ENCODE peak calls at places on chromosomes 7 and 10, in four cellular contexts. D, U, R and B are unnamed samples.

GRCh38 chr7:50531401-50531906 is 33.8 kb downstream of the DDC start:
- DNase-seq in U (no peak), D (peak), R (no peak), B (no peak)

GRCh38 chr7:139691253-139691781 is 86.5 kb downstream of the HIPK2 start:
- DNase-seq in R (no peak), D (no peak), U (no peak), B (no peak)

GRCh38 chr10:59283456-59284082 is 78.8 kb downstream of the FAM13C start:
- DNase-seq in R (no peak), D (no peak), U (peak), B (no peak)

GRCh38 chr7:38178004-38178694 is at the start of gene STARD3NL:
- DNase-seq in U (peak), R (peak), D (peak), B (peak)

GRCh38 chr7:34486371-34486770 is 171.6 kb upstream of the NPSR1 start:
- DNase-seq in U (no peak), D (no peak), R (no peak), B (no peak)

GRCh38 chr10:76190871-76191270 is 759.4 kb downstream of the LRMDA start:
- DNase-seq in R (no peak), U (no peak), D (no peak), B (no peak)

GRCh38 chr7:4882742-4883351 is 669 bp downstream of the RADIL start:
- DNase-seq in U (no peak), R (no peak), D (no peak), B (no peak)

GRCh38 chr7:80760292-80760691 is 121.8 kb downstream of the CD36 start:
- DNase-seq in D (peak), R (no peak), U (no peak), B (no peak)

GRCh38 chr10:119495061-119495505 is 47.4 kb downstream of the RGS10 start:
- DNase-seq in D (no peak), R (no peak), U (no peak), B (no peak)

GRCh38 chr7:11690395-11690794 is 141.6 kb downstream of the THSD7A start:
- DNase-seq in D (no peak), R (no peak), U (no peak), B (no peak)

GRCh38 chr7:47570649-47571050 is 11.3 kb downstream of the TNS3 start:
- DNase-seq in U (peak), R (peak), D (no peak), B (no peak)

GRCh38 chr7:93902777-93903423 is 3.5 kb upstream of the GNGT1 start:
- DNase-seq in R (no peak), D (peak), U (peak), B (no peak)

GRCh38 chr10:12606461-12606860 is 257.1 kb downstream of the CAMK1D start:
- DNase-seq in U (no peak), R (no peak), D (no peak), B (no peak)

GRCh38 chr7:69577221-69577620 is 21.1 kb upstream of the AUTS2 start:
- DNase-seq in R (no peak), D (no peak), U (peak), B (no peak)

GRCh38 chr7:151897201-151897711 is 20.3 kb upstream of the PRKAG2 start:
- DNase-seq in R (no peak), D (no peak), U (no peak), B (no peak)

GRCh38 chr7:103715376-103716110 is 269.5 kb upstream of the SLC26A5 start:
- DNase-seq in D (no peak), U (no peak), R (no peak), B (no peak)

GRCh38 chr10:65358565-65358964 is 1567.3 kb upstream of the LRRTM3 start:
- DNase-seq in R (no peak), U (no peak), D (peak), B (no peak)

GRCh38 chr7:2760098-2760889 is 72.3 kb downstream of the AMZ1 start:
- DNase-seq in R (peak), U (peak), D (peak), B (no peak)

GRCh38 chr10:99560277-99561126 is 27.8 kb downstream of the NKX2-3 start:
- DNase-seq in D (peak), U (peak), R (no peak), B (peak)

GRCh38 chr10:71532878-71533277 is 136.2 kb downstream of the CDH23 start:
- DNase-seq in R (no peak), D (no peak), U (no peak), B (no peak)

DNA sequence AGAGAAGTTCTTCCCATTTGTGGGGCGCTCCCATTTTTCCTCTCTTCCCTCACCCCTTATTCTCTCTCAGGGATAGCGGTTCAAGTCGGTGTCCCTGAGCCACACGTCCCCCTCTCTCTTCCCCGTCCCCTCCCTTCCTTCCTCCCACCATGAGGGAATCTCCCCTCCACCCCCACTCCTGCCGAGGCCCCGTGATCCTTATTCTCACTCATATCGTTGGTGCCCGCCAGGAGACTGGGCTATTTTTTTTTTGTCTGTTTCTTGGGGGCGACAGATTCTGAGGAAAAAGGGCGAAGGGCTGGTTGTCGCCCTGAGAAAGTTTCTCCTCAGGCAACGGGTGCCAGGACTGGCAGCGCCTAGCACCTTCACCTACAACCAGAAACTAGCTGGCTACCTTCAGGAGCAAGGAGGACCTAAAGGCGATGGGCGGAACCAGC is 723 bp downstream of the ZCWPW1 start:
- DNase-seq in D (no peak), U (no peak), R (no peak), B (no peak)
- H3K4me3 ChIP-seq in D (peak), U (peak), R (peak), B (peak)

GRCh38 chr7:137825489-137825888 is 21.3 kb downstream of the DGKI start:
- DNase-seq in U (no peak), D (no peak), R (no peak), B (no peak)

GRCh38 chr7:137820156-137820555 is 26.6 kb downstream of the DGKI start:
- DNase-seq in R (no peak), U (no peak), D (no peak), B (no peak)

GRCh38 chr7:137816696-137817320 is 30.0 kb downstream of the DGKI start:
- DNase-seq in R (no peak), D (peak), U (peak), B (no peak)

GRCh38 chr7:137818036-137818435 is 28.7 kb downstream of the DGKI start:
- DNase-seq in R (no peak), D (no peak), U (no peak), B (no peak)

GRCh38 chr7:137820677-137821420 is 25.9 kb downstream of the DGKI start:
- DNase-seq in R (peak), D (no peak), U (peak), B (peak)
- H3K4me3 ChIP-seq in R (no peak), D (no peak), U (no peak), B (no peak)

GRCh38 chr7:102431617-102432298 is 1.6 kb upstream of the ORAI2 start:
- DNase-seq in D (peak), U (peak), R (no peak), B (no peak)
- H3K4me3 ChIP-seq in D (no peak), U (no peak), R (no peak), B (no peak)

GRCh38 chr10:70493660-70494234 is 15.2 kb downstream of the PALD1 start:
- DNase-seq in U (no peak), D (no peak), R (no peak), B (no peak)
- H3K4me3 ChIP-seq in U (no peak), D (no peak), R (no peak), B (no peak)

GRCh38 chr7:155558351-155558750 is 12.0 kb upstream of the CNPY1 start:
- DNase-seq in D (no peak), R (no peak), U (no peak), B (no peak)

GRCh38 chr7:155558961-155559360 is 12.6 kb upstream of the CNPY1 start:
- DNase-seq in D (no peak), R (no peak), U (no peak), B (no peak)

GRCh38 chr7:155556725-155557124 is 10.4 kb upstream of the CNPY1 start:
- DNase-seq in D (no peak), U (no peak), R (no peak), B (no peak)

GRCh38 chr7:155559519-155560108 is 13.3 kb upstream of the CNPY1 start:
- DNase-seq in D (no peak), R (no peak), U (no peak), B (no peak)

GRCh38 chr7:155557778-155558177 is 11.4 kb upstream of the CNPY1 start:
- DNase-seq in D (no peak), U (no peak), R (no peak), B (no peak)
- H3K4me3 ChIP-seq in D (no peak), U (no peak), R (no peak), B (no peak)

GRCh38 chr10:69228151-69228550 is 8.0 kb downstream of the HKDC1 start:
- DNase-seq in D (no peak), U (no peak), R (no peak), B (no peak)

GRCh38 chr10:69232252-69232651 is 12.1 kb downstream of the HKDC1 start:
- DNase-seq in R (no peak), U (peak), D (peak), B (peak)

GRCh38 chr10:69230128-69230527 is 10.0 kb downstream of the HKDC1 start:
- DNase-seq in R (no peak), U (no peak), D (no peak), B (no peak)

GRCh38 chr10:69226919-69227450 is 6.9 kb downstream of the HKDC1 start:
- DNase-seq in U (no peak), D (no peak), R (no peak), B (no peak)

DNA sequence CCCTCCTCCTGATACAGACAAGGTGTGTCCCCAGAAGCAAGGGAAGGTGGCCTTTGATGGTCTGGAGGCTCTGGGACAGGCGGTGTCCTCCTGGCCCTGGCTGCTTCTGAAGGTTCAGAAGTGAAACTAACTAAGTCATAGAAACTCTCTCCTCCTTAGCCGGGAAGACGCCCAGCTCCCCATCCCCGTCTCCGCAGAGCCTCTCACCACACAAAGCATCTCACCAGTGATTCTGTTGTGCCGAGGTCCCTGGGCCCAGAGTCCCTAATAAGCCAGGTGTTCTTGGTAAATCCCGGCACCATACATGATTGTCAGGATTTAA is 9.4 kb downstream of the HKDC1 start:
- DNase-seq in D (no peak), U (no peak), R (no peak), B (no peak)
- H3K4me3 ChIP-seq in D (no peak), U (no peak), R (no peak), B (no peak)

DNA sequence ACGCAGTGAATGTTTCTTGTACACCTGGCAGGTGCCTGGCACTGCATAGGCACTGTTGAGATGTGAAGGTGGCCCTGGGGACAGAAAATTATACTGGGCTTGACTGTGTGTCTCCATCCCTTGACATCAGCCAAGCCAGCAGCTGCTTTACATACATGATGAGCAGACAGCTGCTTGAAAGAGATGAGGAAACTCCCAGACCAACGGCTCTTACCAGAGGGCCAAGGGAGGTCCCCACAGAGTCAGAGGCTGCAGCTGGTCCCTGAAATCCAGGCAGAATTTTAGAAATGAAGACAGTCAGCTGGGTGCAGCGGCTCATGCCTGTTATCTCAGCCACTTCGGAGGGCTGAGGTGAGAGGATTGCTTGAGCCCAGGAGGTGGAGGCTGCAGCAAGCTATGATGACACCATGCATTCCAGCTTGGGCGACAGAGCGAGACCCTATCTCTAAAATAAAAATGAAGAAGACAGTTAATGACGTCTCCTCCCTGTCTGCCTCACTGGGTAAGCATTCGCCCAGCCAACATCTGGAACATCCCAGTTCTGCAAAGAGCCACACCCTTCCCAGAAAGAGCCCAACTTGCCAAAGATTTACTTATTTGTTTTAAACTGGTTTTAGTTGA is 17.6 kb downstream of the LIMK1 start:
- DNase-seq in D (no peak), R (no peak), U (peak), B (no peak)
- H3K4me3 ChIP-seq in D (no peak), R (no peak), U (no peak), B (no peak)

DNA sequence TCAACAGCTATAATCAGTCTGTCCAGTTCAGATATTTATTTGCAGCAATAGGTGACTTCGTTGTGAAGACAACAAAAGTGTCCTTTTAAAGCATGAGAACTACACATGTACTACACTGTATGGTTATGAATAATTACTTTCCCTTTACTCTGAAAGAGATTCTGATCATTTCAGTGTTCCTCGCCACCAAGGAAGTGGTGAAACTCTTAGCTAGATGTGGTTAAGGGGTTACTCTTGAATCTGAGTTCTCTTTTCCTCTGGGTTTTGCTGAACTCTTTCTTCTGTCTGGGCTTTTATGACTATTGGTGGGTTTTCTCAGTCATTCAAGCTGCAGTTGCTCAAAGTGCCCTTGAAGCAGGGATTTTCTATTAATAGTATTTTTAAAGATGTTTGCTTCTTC is 127.9 kb upstream of the SEM1 start:
- DNase-seq in D (no peak), U (no peak), R (no peak), B (no peak)
- H3K4me3 ChIP-seq in D (no peak), U (no peak), R (no peak), B (no peak)